ENCODE peak calls at places on chromosomes 7 and 10, in ten cellular contexts. One of them, this sample, is unnamed.

GRCh38 chr7:88202799-88203198 is 17.0 kb downstream of the SRI start:
- DNase-seq in GDM1: no peak
- DNase-seq in astrocyte of the spinal cord: no peak
- DNase-seq in sigmoid colon: no peak
- DNase-seq in Panc1: no peak
- DNase-seq in NCI-H1048: no peak
- DNase-seq in MCF 10A: no peak
- DNase-seq in amniotic stem cell: no peak
- DNase-seq in SW480: no peak
- DNase-seq in stimulated activated CD4-positive, alpha-beta T cell treated with anti-CD3 and anti-CD28 coated beads, Interleukin-4, amount 100 ng/mL, for 4 hours: no peak
- DNase-seq in this sample: no peak

GRCh38 chr7:45176886-45177731 is 19.5 kb downstream of the RAMP3 start:
- DNase-seq in NCI-H1048: no peak
- DNase-seq in SW480: peak
- DNase-seq in sigmoid colon: peak
- DNase-seq in GDM1: no peak
- DNase-seq in Panc1: no peak
- DNase-seq in stimulated activated CD4-positive, alpha-beta T cell treated with anti-CD3 and anti-CD28 coated beads, Interleukin-4, amount 100 ng/mL, for 4 hours: no peak
- DNase-seq in amniotic stem cell: no peak
- DNase-seq in MCF 10A: no peak
- DNase-seq in astrocyte of the spinal cord: no peak
- DNase-seq in this sample: no peak

GRCh38 chr10:75276029-75276872 is 40.5 kb upstream of the COMTD1 start:
- DNase-seq in SW480: peak
- DNase-seq in Panc1: no peak
- DNase-seq in GDM1: no peak
- DNase-seq in MCF 10A: no peak
- DNase-seq in astrocyte of the spinal cord: no peak
- DNase-seq in sigmoid colon: peak
- DNase-seq in stimulated activated CD4-positive, alpha-beta T cell treated with anti-CD3 and anti-CD28 coated beads, Interleukin-4, amount 100 ng/mL, for 4 hours: no peak
- DNase-seq in NCI-H1048: no peak
- DNase-seq in amniotic stem cell: no peak
- DNase-seq in this sample: no peak

GRCh38 chr10:72303424-72304128 is 29.9 kb downstream of the DDIT4 start:
- DNase-seq in amniotic stem cell: no peak
- DNase-seq in SW480: no peak
- DNase-seq in GDM1: no peak
- DNase-seq in MCF 10A: no peak
- DNase-seq in sigmoid colon: no peak
- DNase-seq in astrocyte of the spinal cord: no peak
- DNase-seq in NCI-H1048: no peak
- DNase-seq in stimulated activated CD4-positive, alpha-beta T cell treated with anti-CD3 and anti-CD28 coated beads, Interleukin-4, amount 100 ng/mL, for 4 hours: no peak
- DNase-seq in Panc1: no peak
- DNase-seq in this sample: no peak

GRCh38 chr10:17021661-17022060 is 108.0 kb downstream of the CUBN start:
- DNase-seq in stimulated activated CD4-positive, alpha-beta T cell treated with anti-CD3 and anti-CD28 coated beads, Interleukin-4, amount 100 ng/mL, for 4 hours: no peak
- DNase-seq in MCF 10A: no peak
- DNase-seq in GDM1: no peak
- DNase-seq in astrocyte of the spinal cord: no peak
- DNase-seq in Panc1: no peak
- DNase-seq in amniotic stem cell: no peak
- DNase-seq in sigmoid colon: no peak
- DNase-seq in SW480: no peak
- DNase-seq in NCI-H1048: no peak
- DNase-seq in this sample: no peak

GRCh38 chr7:37942934-37943610 is 22.6 kb downstream of the EPDR1 start:
- DNase-seq in stimulated activated CD4-positive, alpha-beta T cell treated with anti-CD3 and anti-CD28 coated beads, Interleukin-4, amount 100 ng/mL, for 4 hours: no peak
- DNase-seq in NCI-H1048: no peak
- DNase-seq in GDM1: no peak
- DNase-seq in amniotic stem cell: no peak
- DNase-seq in Panc1: peak
- DNase-seq in sigmoid colon: peak
- DNase-seq in MCF 10A: no peak
- DNase-seq in astrocyte of the spinal cord: peak
- DNase-seq in SW480: peak
- DNase-seq in this sample: no peak

GRCh38 chr7:95205821-95206220 is 118.5 kb downstream of the PON1 start:
- DNase-seq in GDM1: no peak
- DNase-seq in astrocyte of the spinal cord: peak
- DNase-seq in amniotic stem cell: peak
- DNase-seq in Panc1: no peak
- DNase-seq in sigmoid colon: no peak
- DNase-seq in NCI-H1048: no peak
- DNase-seq in stimulated activated CD4-positive, alpha-beta T cell treated with anti-CD3 and anti-CD28 coated beads, Interleukin-4, amount 100 ng/mL, for 4 hours: no peak
- DNase-seq in MCF 10A: peak
- DNase-seq in SW480: no peak
- DNase-seq in this sample: no peak

GRCh38 chr10:55001422-55001821 is 200.4 kb upstream of the PCDH15 start:
- DNase-seq in astrocyte of the spinal cord: no peak
- DNase-seq in stimulated activated CD4-positive, alpha-beta T cell treated with anti-CD3 and anti-CD28 coated beads, Interleukin-4, amount 100 ng/mL, for 4 hours: no peak
- DNase-seq in GDM1: no peak
- DNase-seq in sigmoid colon: no peak
- DNase-seq in Panc1: no peak
- DNase-seq in amniotic stem cell: no peak
- DNase-seq in MCF 10A: no peak
- DNase-seq in NCI-H1048: no peak
- DNase-seq in SW480: no peak
- DNase-seq in this sample: no peak

GRCh38 chr10:75395955-75396860 is 5.4 kb downstream of the ZNF503 start:
- DNase-seq in stimulated activated CD4-positive, alpha-beta T cell treated with anti-CD3 and anti-CD28 coated beads, Interleukin-4, amount 100 ng/mL, for 4 hours: no peak
- DNase-seq in sigmoid colon: no peak
- DNase-seq in amniotic stem cell: no peak
- DNase-seq in GDM1: no peak
- DNase-seq in Panc1: no peak
- DNase-seq in MCF 10A: no peak
- DNase-seq in astrocyte of the spinal cord: peak
- DNase-seq in SW480: no peak
- DNase-seq in NCI-H1048: no peak
- DNase-seq in this sample: no peak

GRCh38 chr10:32073676-32074075 is 17.5 kb upstream of the KIF5B start:
- DNase-seq in astrocyte of the spinal cord: no peak
- DNase-seq in sigmoid colon: no peak
- DNase-seq in amniotic stem cell: no peak
- DNase-seq in MCF 10A: no peak
- DNase-seq in Panc1: no peak
- DNase-seq in stimulated activated CD4-positive, alpha-beta T cell treated with anti-CD3 and anti-CD28 coated beads, Interleukin-4, amount 100 ng/mL, for 4 hours: no peak
- DNase-seq in NCI-H1048: no peak
- DNase-seq in GDM1: no peak
- DNase-seq in SW480: no peak
- DNase-seq in this sample: no peak

GRCh38 chr7:3862774-3863173 is 561.7 kb downstream of the SDK1 start:
- DNase-seq in Panc1: no peak
- DNase-seq in SW480: no peak
- DNase-seq in astrocyte of the spinal cord: no peak
- DNase-seq in amniotic stem cell: no peak
- DNase-seq in MCF 10A: no peak
- DNase-seq in stimulated activated CD4-positive, alpha-beta T cell treated with anti-CD3 and anti-CD28 coated beads, Interleukin-4, amount 100 ng/mL, for 4 hours: no peak
- DNase-seq in GDM1: no peak
- DNase-seq in sigmoid colon: no peak
- DNase-seq in NCI-H1048: no peak
- DNase-seq in this sample: no peak

GRCh38 chr7:78565784-78566183 is 767.2 kb downstream of the PHTF2 start:
- DNase-seq in SW480: no peak
- DNase-seq in astrocyte of the spinal cord: no peak
- DNase-seq in Panc1: no peak
- DNase-seq in amniotic stem cell: no peak
- DNase-seq in MCF 10A: no peak
- DNase-seq in GDM1: no peak
- DNase-seq in sigmoid colon: no peak
- DNase-seq in NCI-H1048: no peak
- DNase-seq in stimulated activated CD4-positive, alpha-beta T cell treated with anti-CD3 and anti-CD28 coated beads, Interleukin-4, amount 100 ng/mL, for 4 hours: no peak
- DNase-seq in this sample: no peak

GRCh38 chr7:111827863-111828504 is 265.7 kb upstream of the IMMP2L start:
- DNase-seq in NCI-H1048: no peak
- DNase-seq in amniotic stem cell: peak
- DNase-seq in astrocyte of the spinal cord: peak
- DNase-seq in Panc1: no peak
- DNase-seq in SW480: peak
- DNase-seq in GDM1: no peak
- DNase-seq in MCF 10A: peak
- DNase-seq in stimulated activated CD4-positive, alpha-beta T cell treated with anti-CD3 and anti-CD28 coated beads, Interleukin-4, amount 100 ng/mL, for 4 hours: no peak
- DNase-seq in sigmoid colon: no peak
- DNase-seq in this sample: no peak

GRCh38 chr7:47786557-47787248 is 161.6 kb downstream of the PKD1L1 start:
- DNase-seq in NCI-H1048: no peak
- DNase-seq in GDM1: no peak
- DNase-seq in stimulated activated CD4-positive, alpha-beta T cell treated with anti-CD3 and anti-CD28 coated beads, Interleukin-4, amount 100 ng/mL, for 4 hours: no peak
- DNase-seq in sigmoid colon: peak
- DNase-seq in MCF 10A: peak
- DNase-seq in amniotic stem cell: peak
- DNase-seq in astrocyte of the spinal cord: peak
- DNase-seq in Panc1: peak
- DNase-seq in SW480: peak
- DNase-seq in this sample: no peak

GRCh38 chr7:144004703-144005102 is 4.6 kb downstream of the OR6B1 start:
- DNase-seq in sigmoid colon: no peak
- DNase-seq in stimulated activated CD4-positive, alpha-beta T cell treated with anti-CD3 and anti-CD28 coated beads, Interleukin-4, amount 100 ng/mL, for 4 hours: no peak
- DNase-seq in NCI-H1048: no peak
- DNase-seq in astrocyte of the spinal cord: no peak
- DNase-seq in SW480: no peak
- DNase-seq in Panc1: no peak
- DNase-seq in amniotic stem cell: no peak
- DNase-seq in MCF 10A: no peak
- DNase-seq in GDM1: no peak
- DNase-seq in this sample: no peak

GRCh38 chr7:41035788-41036187 is 667.1 kb downstream of the INHBA start:
- DNase-seq in astrocyte of the spinal cord: no peak
- DNase-seq in MCF 10A: no peak
- DNase-seq in stimulated activated CD4-positive, alpha-beta T cell treated with anti-CD3 and anti-CD28 coated beads, Interleukin-4, amount 100 ng/mL, for 4 hours: no peak
- DNase-seq in Panc1: no peak
- DNase-seq in GDM1: no peak
- DNase-seq in NCI-H1048: no peak
- DNase-seq in amniotic stem cell: no peak
- DNase-seq in SW480: no peak
- DNase-seq in sigmoid colon: no peak
- DNase-seq in this sample: no peak

GRCh38 chr10:59792812-59793211 is 39.6 kb upstream of the MRLN start:
- DNase-seq in NCI-H1048: no peak
- DNase-seq in SW480: no peak
- DNase-seq in sigmoid colon: no peak
- DNase-seq in Panc1: no peak
- DNase-seq in amniotic stem cell: no peak
- DNase-seq in MCF 10A: no peak
- DNase-seq in stimulated activated CD4-positive, alpha-beta T cell treated with anti-CD3 and anti-CD28 coated beads, Interleukin-4, amount 100 ng/mL, for 4 hours: no peak
- DNase-seq in astrocyte of the spinal cord: no peak
- DNase-seq in GDM1: no peak
- DNase-seq in this sample: no peak

GRCh38 chr7:158106272-158106671 is 481.4 kb downstream of the PTPRN2 start:
- DNase-seq in Panc1: no peak
- DNase-seq in MCF 10A: no peak
- DNase-seq in SW480: no peak
- DNase-seq in amniotic stem cell: no peak
- DNase-seq in sigmoid colon: no peak
- DNase-seq in NCI-H1048: no peak
- DNase-seq in stimulated activated CD4-positive, alpha-beta T cell treated with anti-CD3 and anti-CD28 coated beads, Interleukin-4, amount 100 ng/mL, for 4 hours: no peak
- DNase-seq in astrocyte of the spinal cord: no peak
- DNase-seq in GDM1: no peak
- DNase-seq in this sample: no peak

GRCh38 chr7:85289279-85289678 is 102.4 kb upstream of the SEMA3D start:
- DNase-seq in NCI-H1048: no peak
- DNase-seq in stimulated activated CD4-positive, alpha-beta T cell treated with anti-CD3 and anti-CD28 coated beads, Interleukin-4, amount 100 ng/mL, for 4 hours: no peak
- DNase-seq in Panc1: no peak
- DNase-seq in sigmoid colon: no peak
- DNase-seq in MCF 10A: no peak
- DNase-seq in GDM1: no peak
- DNase-seq in amniotic stem cell: no peak
- DNase-seq in astrocyte of the spinal cord: no peak
- DNase-seq in SW480: peak
- DNase-seq in this sample: no peak

GRCh38 chr10:48772059-48772458 is 87.4 kb downstream of the WDFY4 start:
- DNase-seq in amniotic stem cell: no peak
- DNase-seq in Panc1: no peak
- DNase-seq in sigmoid colon: no peak
- DNase-seq in stimulated activated CD4-positive, alpha-beta T cell treated with anti-CD3 and anti-CD28 coated beads, Interleukin-4, amount 100 ng/mL, for 4 hours: no peak
- DNase-seq in MCF 10A: no peak
- DNase-seq in astrocyte of the spinal cord: no peak
- DNase-seq in NCI-H1048: no peak
- DNase-seq in SW480: no peak
- DNase-seq in GDM1: no peak
- DNase-seq in this sample: no peak

GRCh38 chr10:4684434-4684833 is 141.6 kb upstream of the AKR1E2 start:
- DNase-seq in Panc1: no peak
- DNase-seq in MCF 10A: peak
- DNase-seq in amniotic stem cell: no peak
- DNase-seq in stimulated activated CD4-positive, alpha-beta T cell treated with anti-CD3 and anti-CD28 coated beads, Interleukin-4, amount 100 ng/mL, for 4 hours: no peak
- DNase-seq in GDM1: no peak
- DNase-seq in astrocyte of the spinal cord: no peak
- DNase-seq in SW480: no peak
- DNase-seq in sigmoid colon: no peak
- DNase-seq in NCI-H1048: no peak
- DNase-seq in this sample: no peak

GRCh38 chr7:155556725-155557124 is 10.4 kb upstream of the CNPY1 start:
- DNase-seq in NCI-H1048: no peak
- DNase-seq in astrocyte of the spinal cord: no peak
- DNase-seq in stimulated activated CD4-positive, alpha-beta T cell treated with anti-CD3 and anti-CD28 coated beads, Interleukin-4, amount 100 ng/mL, for 4 hours: no peak
- DNase-seq in GDM1: no peak
- DNase-seq in amniotic stem cell: no peak
- DNase-seq in Panc1: no peak
- DNase-seq in SW480: no peak
- DNase-seq in MCF 10A: no peak
- DNase-seq in sigmoid colon: no peak
- DNase-seq in this sample: no peak

GRCh38 chr7:134820778-134821177 is 41.3 kb downstream of the CALD1 start:
- DNase-seq in NCI-H1048: no peak
- DNase-seq in SW480: no peak
- DNase-seq in sigmoid colon: no peak
- DNase-seq in amniotic stem cell: no peak
- DNase-seq in MCF 10A: no peak
- DNase-seq in astrocyte of the spinal cord: no peak
- DNase-seq in GDM1: no peak
- DNase-seq in stimulated activated CD4-positive, alpha-beta T cell treated with anti-CD3 and anti-CD28 coated beads, Interleukin-4, amount 100 ng/mL, for 4 hours: no peak
- DNase-seq in Panc1: no peak
- DNase-seq in this sample: no peak

GRCh38 chr10:72525689-72526088 is 100.2 kb downstream of the MICU1 start:
- DNase-seq in Panc1: no peak
- DNase-seq in SW480: no peak
- DNase-seq in sigmoid colon: no peak
- DNase-seq in MCF 10A: no peak
- DNase-seq in astrocyte of the spinal cord: no peak
- DNase-seq in amniotic stem cell: no peak
- DNase-seq in GDM1: no peak
- DNase-seq in stimulated activated CD4-positive, alpha-beta T cell treated with anti-CD3 and anti-CD28 coated beads, Interleukin-4, amount 100 ng/mL, for 4 hours: no peak
- DNase-seq in NCI-H1048: no peak
- DNase-seq in this sample: no peak

This sample was measured in frontal cortex.